ENCODE peak calls at places on chromosomes 13 and 19, in ten cellular contexts. O is IMR-90, H is breast epithelium, I is thoracic aorta, E is body of pancreas, V is GM23248, K is small intestine, X is A549, L is psoas muscle, Z is stomach. T is an unnamed sample.
A peak's percentile ranks its signal among the peaks of the same experiment; 100 is the strongest.

GRCh38 chr19:3179739-3180293 is 1.2 kb downstream of the S1PR4 start:
- DNase-seq in O (no peak), K (no peak), H (no peak), V (no peak), X (no peak), L (no peak), E (no peak), Z (no peak), I (no peak), T (no peak)

GRCh38 chr19:38880882-38881609 is 3.0 kb upstream of the RINL start:
- DNase-seq in V (no peak), L (no peak), Z (no peak), E (no peak), K (no peak), I (no peak), X (no peak), O (no peak), H (no peak), T (no peak)

GRCh38 chr19:27793128-27793643 is 1419.8 kb downstream of the UQCRFS1 start:
- DNase-seq in E (peak; percentile 88), H (peak; percentile 87), V (peak; percentile 89), K (peak; percentile 88), L (peak; percentile 67), Z (peak; percentile 71), I (peak; percentile 39), O (peak; percentile 58), X (peak; percentile 97), T (peak; percentile 88)

GRCh38 chr19:27774827-27775226 is 1438.1 kb downstream of the UQCRFS1 start:
- DNase-seq in Z (no peak), X (no peak), E (no peak), K (no peak), H (no peak), V (peak; percentile 7), L (no peak), I (no peak), O (no peak), T (no peak)

GRCh38 chr13:34300559-34300958 is 482.6 kb downstream of the RFC3 start:
- DNase-seq in K (no peak), Z (no peak), X (no peak), V (peak; percentile 20), L (no peak), I (no peak), H (no peak), O (no peak), E (no peak), T (no peak)

GRCh38 chr13:66195238-66195637 is 1034.9 kb downstream of the PCDH9 start:
- DNase-seq in E (no peak), V (no peak), X (no peak), H (no peak), I (no peak), L (no peak), K (no peak), Z (no peak), O (no peak), T (no peak)

GRCh38 chr19:44942067-44942571 is at the start of gene APOC4:
- DNase-seq in E (no peak), H (no peak), V (no peak), L (no peak), O (no peak), K (no peak), X (no peak), Z (no peak), I (no peak), T (no peak)

GRCh38 chr13:27122036-27122435 is 49.6 kb downstream of the USP12 start:
- DNase-seq in E (no peak), V (no peak), Z (no peak), L (no peak), X (no peak), H (no peak), O (no peak), I (no peak), K (no peak), T (no peak)

GRCh38 chr13:39144391-39144790 is 106.1 kb downstream of the NHLRC3 start:
- DNase-seq in E (no peak), Z (no peak), H (no peak), O (no peak), V (no peak), X (no peak), L (no peak), K (no peak), I (no peak), T (no peak)

GRCh38 chr19:35525873-35526272 is 2.2 kb downstream of the SBSN start:
- DNase-seq in H (no peak), I (no peak), Z (no peak), O (no peak), K (no peak), L (no peak), X (no peak), V (no peak), E (no peak), T (no peak)

GRCh38 chr19:7994114-7994513 is 11.3 kb downstream of the ELAVL1 start:
- DNase-seq in L (no peak), H (no peak), K (no peak), E (no peak), X (no peak), I (no peak), Z (no peak), V (no peak), O (no peak), T (no peak)

GRCh38 chr19:3544742-3545668 is 6.0 kb downstream of the TEKTIP1 start:
- DNase-seq in H (no peak), V (peak; percentile 62), E (peak; percentile 62), I (no peak), O (peak; percentile 26), L (peak; percentile 80), Z (peak; percentile 82), K (peak; percentile 60), X (peak; percentile 65), T (peak; percentile 82)

GRCh38 chr13:112587359-112587766 is 590 bp downstream of the TUBGCP3 start:
- DNase-seq in E (peak; percentile 87), L (peak; percentile 91), Z (peak; percentile 82), O (peak; percentile 86), K (peak; percentile 78), I (peak; percentile 60), H (peak; percentile 67), V (peak; percentile 96), X (peak; percentile 84), T (peak; percentile 87)

GRCh38 chr19:41426952-41427646 is at the start of gene B3GNT8:
- DNase-seq in O (peak; percentile 34), X (no peak), Z (peak; percentile 86), L (peak; percentile 86), K (peak; percentile 96), V (peak; percentile 86), E (peak; percentile 75), H (peak; percentile 82), I (peak; percentile 39), T (peak; percentile 94)

GRCh38 chr19:50381881-50382729 is 2.0 kb upstream of the POLD1 start:
- DNase-seq in E (no peak), H (no peak), X (no peak), O (no peak), L (no peak), Z (no peak), V (no peak), K (no peak), I (no peak), T (no peak)

GRCh38 chr19:50383307-50383851 is 768 bp upstream of the POLD1 start:
- DNase-seq in O (no peak), I (no peak), E (no peak), H (peak; percentile 32), K (no peak), Z (no peak), L (no peak), X (no peak), V (peak; percentile 58), T (no peak)

GRCh38 chr19:50387176-50387867 is 3.2 kb downstream of the POLD1 start:
- DNase-seq in V (peak; percentile 72), Z (no peak), I (no peak), K (no peak), L (no peak), X (no peak), H (no peak), E (peak; percentile 51), O (peak; percentile 63), T (no peak)

GRCh38 chr19:50383852-50384684 is at the start of gene POLD1:
- DNase-seq in Z (peak; percentile 100), I (peak; percentile 90), L (peak; percentile 98), H (peak; percentile 98), O (peak; percentile 96), V (peak; percentile 100), E (peak; percentile 99), X (peak; percentile 99), K (peak; percentile 98), T (peak; percentile 99)

GRCh38 chr19:50384685-50385535 is 763 bp downstream of the POLD1 start:
- DNase-seq in V (peak; percentile 66), O (peak; percentile 16), K (no peak), Z (no peak), E (no peak), X (no peak), L (no peak), I (no peak), H (no peak), T (no peak)
- H3K27ac ChIP-seq in V (peak overlapping the region; percentile 61), O (peak overlapping the region; percentile 92), K (peak overlapping the region; percentile 89), Z (peak overlapping the region; percentile 79), E (peak overlapping the region; percentile 77), X (peak overlapping the region; percentile 80), L (peak overlapping the region; percentile 79), I (peak overlapping the region; percentile 59), H (peak overlapping the region; percentile 97), T (peak overlapping the region; percentile 74)

DNA sequence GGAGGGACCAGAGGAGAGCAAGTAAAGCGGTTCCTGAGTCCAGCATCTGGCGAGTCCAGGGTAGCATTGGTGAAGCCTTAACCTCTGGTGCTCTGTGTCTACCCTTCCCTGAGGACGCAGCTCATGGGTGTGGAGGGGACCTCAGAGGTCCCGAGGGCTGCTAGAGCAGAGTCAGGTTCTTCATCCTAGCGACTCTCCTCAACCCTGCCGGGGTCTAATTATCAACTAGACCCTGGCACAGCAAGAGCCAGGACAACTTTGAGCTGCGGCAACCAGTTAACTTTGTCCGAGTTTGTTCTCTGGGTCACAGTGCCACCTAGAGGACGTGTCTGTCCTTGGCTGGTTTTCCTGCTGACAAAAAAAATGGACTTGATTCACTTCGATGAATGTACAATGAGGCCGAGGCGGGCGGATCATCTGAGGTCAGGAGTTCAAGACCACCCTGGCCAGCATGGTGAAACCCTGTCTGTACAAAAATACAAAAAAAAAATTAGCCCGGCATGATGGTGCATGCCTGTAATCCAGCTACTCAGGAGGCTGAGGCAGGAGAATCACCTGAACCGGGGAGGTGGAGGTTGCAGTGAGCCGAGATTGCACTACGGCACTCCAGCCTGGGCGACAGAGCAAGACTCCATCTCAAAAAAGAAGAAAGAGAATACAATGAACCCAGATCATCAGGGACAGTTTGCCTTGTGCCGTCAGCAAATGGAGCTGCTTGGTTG is 24.9 kb downstream of the TSSK6 start:
- DNase-seq in L (peak; percentile 71), Z (peak; percentile 79), I (peak; percentile 50), V (peak; percentile 88), O (peak; percentile 82), X (peak; percentile 66), H (peak; percentile 70), E (peak; percentile 82), K (peak; percentile 83), T (peak; percentile 88)
- H3K4me3 ChIP-seq in L (peak overlapping the region; percentile 5), Z (no peak overlapping the region), I (peak overlapping the region; percentile 56), V (peak overlapping the region; percentile 59), O (no peak overlapping the region), X (no peak overlapping the region), H (no peak overlapping the region), E (no peak overlapping the region), K (no peak overlapping the region), T (no peak overlapping the region)

GRCh38 chr13:95708390-95708774 is 31.4 kb downstream of the DNAJC3 start:
- DNase-seq in I (no peak), O (no peak), H (no peak), L (no peak), X (no peak), E (no peak), V (no peak), Z (no peak), K (no peak), T (no peak)
- H3K4me1 ChIP-seq in I (no peaks in the 10 kb centered on the region), O (no peaks in the 10 kb centered on the region), H (no peaks in the 10 kb centered on the region), L (peaks cover 6% of the 10 kb centered on the region), X (peaks cover 2% of the 10 kb centered on the region), E (peaks cover 40% of the 10 kb centered on the region), V (peaks cover 14% of the 10 kb centered on the region), Z (peaks cover 21% of the 10 kb centered on the region), K (peaks cover 4% of the 10 kb centered on the region), T (no peaks in the 10 kb centered on the region)

GRCh38 chr13:44972956-44973581 is 16.2 kb downstream of the NUFIP1 start:
- DNase-seq in L (no peak), O (peak; percentile 38), E (no peak), H (no peak), V (peak; percentile 74), K (peak; percentile 35), I (no peak), Z (no peak), X (peak; percentile 15), T (no peak)
- H3K27ac ChIP-seq in L (no peak overlapping the region), O (peak overlapping the region; percentile 15), E (no peak overlapping the region), H (no peak overlapping the region), V (no peak overlapping the region), K (no peak overlapping the region), I (no peak overlapping the region), Z (peak overlapping the region; percentile 64), X (no peak overlapping the region), T (no peak overlapping the region)

T was measured in colonic mucosa.